ENCODE peak calls at places on chromosome 22, in ten cellular contexts. V is SIG-M5, R is cerebellar cortex, H is dermis microvascular lymphatic vessel endothelial cell, P is brain microvascular endothelial cell, J is NCI-H1092 treated with DMSO at 0.1 percent for 48 hours, F is H7, C is uterus, D is astrocyte of the spinal cord, O is foreskin fibroblast. I is an unnamed sample.

GRCh38 chr22:37281646-37282384 is 493 bp upstream of the CYTH4 start:
- DNase-seq in J (no peak), H (no peak), R (no peak), F (no peak), D (no peak), P (peak), O (no peak), V (no peak), C (no peak), I (no peak)

GRCh38 chr22:41001722-41002122 is 50.5 kb downstream of the RBX1 start:
- DNase-seq in H (no peak), P (peak), C (no peak), V (no peak), D (peak), O (no peak), F (no peak), J (no peak), R (no peak), I (peak)

GRCh38 chr22:20312396-20313191 is 7.3 kb downstream of the DGCR6L start:
- DNase-seq in D (no peak), C (no peak), V (no peak), R (no peak), H (no peak), O (no peak), F (no peak), J (no peak), P (no peak), I (no peak)

GRCh38 chr22:41925783-41926460 is 684 bp downstream of the TNFRSF13C start:
- DNase-seq in O (no peak), J (no peak), H (peak), D (peak), R (no peak), C (no peak), F (peak), V (no peak), P (no peak), I (peak)

GRCh38 chr22:27278986-27279385 is 522.6 kb downstream of the MN1 start:
- DNase-seq in P (no peak), H (no peak), C (no peak), O (no peak), D (no peak), R (no peak), V (no peak), F (no peak), J (no peak), I (no peak)

GRCh38 chr22:49550766-49551362 is 276.8 kb downstream of the BRD1 start:
- DNase-seq in F (no peak), V (no peak), P (no peak), J (no peak), R (no peak), D (no peak), C (no peak), H (no peak), O (no peak), I (no peak)

GRCh38 chr22:35397095-35397904 is 2.6 kb upstream of the MCM5 start:
- DNase-seq in C (no peak), F (peak), R (no peak), D (peak), J (no peak), H (peak), V (no peak), O (no peak), P (no peak), I (no peak)

GRCh38 chr22:39661842-39662676 is 91.5 kb downstream of the CACNA1I start:
- DNase-seq in H (no peak), C (peak), D (no peak), F (peak), O (no peak), P (no peak), R (no peak), V (no peak), J (no peak), I (peak)

GRCh38 chr22:45869448-45869847 is 107.5 kb downstream of the WNT7B start:
- DNase-seq in J (no peak), R (no peak), F (no peak), D (no peak), C (no peak), H (no peak), V (no peak), P (no peak), O (no peak), I (no peak)

GRCh38 chr22:17284917-17285316 is 65.7 kb upstream of the ADA2 start:
- DNase-seq in V (no peak), H (no peak), O (no peak), C (no peak), J (no peak), D (no peak), P (no peak), F (peak), R (no peak), I (no peak)

GRCh38 chr22:21866821-21867527 is 471 bp downstream of the MAPK1 start:
- DNase-seq in O (no peak), H (no peak), J (peak), F (peak), C (peak), V (no peak), R (peak), P (peak), D (no peak), I (peak)

GRCh38 chr22:39349967-39350802 is at the start of gene SYNGR1:
- DNase-seq in V (no peak), H (no peak), J (no peak), O (no peak), P (no peak), R (peak), C (no peak), D (no peak), F (no peak), I (peak)

GRCh38 chr22:34798605-34799004 is 267.4 kb upstream of the ISX start:
- DNase-seq in F (no peak), H (no peak), D (no peak), V (no peak), O (no peak), R (no peak), J (no peak), P (no peak), C (no peak), I (no peak)

GRCh38 chr22:28930357-28931007 is 47.1 kb downstream of the ZNRF3 start:
- DNase-seq in H (peak), R (peak), J (no peak), C (no peak), V (no peak), F (peak), P (no peak), D (no peak), O (no peak), I (peak)

GRCh38 chr22:49942565-49943404 is 17.8 kb upstream of the PIM3 start:
- DNase-seq in F (peak), J (no peak), C (no peak), D (no peak), P (no peak), H (no peak), R (peak), O (no peak), V (no peak), I (no peak)

GRCh38 chr22:17359501-17359900 is 9.8 kb upstream of the CECR2 start:
- DNase-seq in H (no peak), R (no peak), D (no peak), C (no peak), V (no peak), F (no peak), J (no peak), O (no peak), P (peak), I (no peak)

GRCh38 chr22:20494978-20495860 is at the start of gene KLHL22:
- DNase-seq in F (peak), C (peak), P (no peak), D (peak), H (peak), O (no peak), V (no peak), R (peak), J (peak), I (peak)

GRCh38 chr22:44880588-44881245 is 128.3 kb downstream of the ARHGAP8 start:
- DNase-seq in C (no peak), O (no peak), D (no peak), H (no peak), J (no peak), R (no peak), P (no peak), F (peak), V (no peak), I (no peak)

GRCh38 chr22:19407649-19408606 is 23.6 kb downstream of the HIRA start:
- DNase-seq in P (no peak), C (peak), D (no peak), R (no peak), F (no peak), V (no peak), H (no peak), O (peak), J (no peak), I (no peak)

GRCh38 chr22:43242627-43243026 is 55.7 kb upstream of the TTLL12 start:
- DNase-seq in V (no peak), C (no peak), O (no peak), F (no peak), J (no peak), D (no peak), R (no peak), H (no peak), P (no peak), I (no peak)

GRCh38 chr22:47474895-47475294 is 712.4 kb downstream of the TBC1D22A start:
- DNase-seq in H (no peak), C (no peak), R (no peak), J (no peak), O (no peak), P (no peak), V (no peak), F (no peak), D (peak), I (no peak)

GRCh38 chr22:20510811-20511577 is 3.6 kb downstream of the MED15 start:
- DNase-seq in C (no peak), P (no peak), D (no peak), H (no peak), J (no peak), O (no peak), F (no peak), R (no peak), V (no peak), I (no peak)

I was measured in thyroid gland.